ENCODE peak calls at places on chromosomes 2 and 18, in seven cellular contexts. Y is AG04449; P is gastrocnemius medialis; G is right lobe of liver; A is vagina; V is lower leg skin; C is CD8-positive, alpha-beta memory T cell. H is an unnamed sample.

GRCh38 chr2:11377915-11378649 is 33.6 kb upstream of the ROCK2 start:
- DNase-seq in C (no peak), P (no peak), Y (no peak), G (no peak), V (no peak), A (no peak), H (no peak)

GRCh38 chr2:62293490-62294212 is 97.7 kb downstream of the B3GNT2 start:
- DNase-seq in V (peak; percentile 55), C (no peak), Y (no peak), P (no peak), G (peak; percentile 94), A (no peak), H (no peak)

GRCh38 chr2:47023332-47023731 is 107.7 kb upstream of the MCFD2 start:
- DNase-seq in A (no peak), Y (no peak), P (no peak), V (no peak), C (peak; percentile 19), G (no peak), H (no peak)

GRCh38 chr2:157866202-157866601 is 9.9 kb downstream of the ACVR1 start:
- DNase-seq in A (no peak), C (no peak), V (no peak), G (no peak), Y (no peak), P (no peak), H (no peak)

GRCh38 chr2:100237770-100238169 is 84.5 kb downstream of the LONRF2 start:
- DNase-seq in Y (no peak), P (no peak), G (no peak), C (no peak), V (no peak), A (no peak), H (no peak)

GRCh38 chr2:113901943-113902342 is 12.1 kb downstream of the ACTR3 start:
- DNase-seq in P (no peak), G (no peak), C (no peak), A (no peak), V (no peak), Y (no peak), H (no peak)

GRCh38 chr18:49563130-49563540 is 1.3 kb downstream of the LIPG start:
- DNase-seq in G (no peak), Y (no peak), C (no peak), P (no peak), A (no peak), V (no peak), H (no peak)

GRCh38 chr18:32360682-32361345 is 109.9 kb downstream of the GAREM1 start:
- DNase-seq in V (no peak), Y (no peak), G (no peak), P (no peak), C (no peak), A (no peak), H (no peak)

GRCh38 chr2:95013726-95014125 is 11.8 kb upstream of the MAL start:
- DNase-seq in G (peak; percentile 22), A (no peak), Y (no peak), V (no peak), P (no peak), C (no peak), H (no peak)

GRCh38 chr18:50817898-50818250 is 1.9 kb downstream of the MRO start:
- DNase-seq in G (no peak), P (no peak), Y (peak; percentile 24), V (no peak), C (no peak), A (no peak), H (no peak)

GRCh38 chr2:20077411-20077940 is 26.0 kb upstream of the LAPTM4A start:
- DNase-seq in V (no peak), Y (no peak), G (no peak), C (no peak), P (no peak), A (peak; percentile 7), H (no peak)

GRCh38 chr2:109128048-109128465 is 948 bp upstream of the SH3RF3 start:
- DNase-seq in Y (peak; percentile 42), A (no peak), C (peak; percentile 40), V (peak; percentile 61), P (peak; percentile 71), G (peak; percentile 76), H (peak; percentile 75)

GRCh38 chr2:109129921-109130725 is 1.1 kb downstream of the SH3RF3 start:
- DNase-seq in P (no peak), G (peak; percentile 56), C (peak; percentile 9), V (no peak), A (no peak), Y (no peak), H (no peak)

GRCh38 chr2:109128466-109129355 is at the start of gene SH3RF3:
- DNase-seq in A (no peak), G (peak; percentile 67), P (peak; percentile 23), Y (no peak), V (no peak), C (peak; percentile 18), H (no peak)

GRCh38 chr2:109130726-109130995 is 1.7 kb downstream of the SH3RF3 start:
- DNase-seq in G (no peak), V (no peak), Y (no peak), A (no peak), C (no peak), P (no peak), H (no peak)

GRCh38 chr2:109129356-109129920 is 433 bp downstream of the SH3RF3 start:
- DNase-seq in Y (no peak), C (peak; percentile 12), V (no peak), P (no peak), G (no peak), A (no peak), H (no peak)
- H3K4me3 ChIP-seq in Y (peak overlapping the region; percentile 72), C (no peak overlapping the region), V (peak overlapping the region; percentile 55), P (peak overlapping the region; percentile 82), G (peak overlapping the region; percentile 49), A (peak overlapping the region; percentile 55), H (peak overlapping the region; percentile 61)

GRCh38 chr2:138713069-138713496 is 67.1 kb downstream of the NXPH2 start:
- DNase-seq in G (peak; percentile 72), P (no peak), A (no peak), C (no peak), Y (no peak), V (no peak), H (no peak)

GRCh38 chr2:138712212-138712979 is 67.8 kb downstream of the NXPH2 start:
- DNase-seq in P (no peak), V (no peak), G (no peak), C (no peak), A (no peak), Y (no peak), H (no peak)

GRCh38 chr2:138707424-138708074 is 72.6 kb downstream of the NXPH2 start:
- DNase-seq in C (no peak), A (no peak), Y (peak; percentile 51), G (no peak), P (no peak), V (no peak), H (no peak)

GRCh38 chr2:138711812-138712211 is 68.4 kb downstream of the NXPH2 start:
- DNase-seq in Y (no peak), G (no peak), V (no peak), C (no peak), A (no peak), P (no peak), H (no peak)

DNA sequence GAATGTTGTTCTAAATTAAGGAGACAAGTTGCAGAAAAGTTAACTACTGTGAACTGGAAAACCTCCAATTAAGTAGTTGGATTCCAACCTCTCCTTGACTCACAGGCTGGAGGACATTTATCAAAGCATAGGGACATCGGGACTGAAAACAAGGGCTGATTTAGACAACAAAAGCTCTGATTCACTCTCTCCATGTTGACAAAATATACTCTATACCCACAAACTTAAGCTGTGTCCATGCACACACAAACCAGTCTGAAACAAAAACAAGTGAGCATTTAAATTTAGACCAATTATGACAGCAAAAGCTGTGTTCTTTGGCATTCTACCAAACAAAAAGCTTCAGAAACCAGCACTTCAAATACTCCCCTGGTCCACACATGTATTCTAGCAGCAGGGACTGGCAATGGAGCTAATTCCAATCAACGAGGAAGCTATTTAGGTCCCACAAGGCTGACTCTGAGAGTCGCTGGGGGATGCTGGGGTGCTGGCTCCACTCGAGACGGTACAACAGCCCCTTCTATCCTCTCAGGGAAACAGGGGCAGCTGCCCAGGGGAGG is 71.4 kb downstream of the NXPH2 start:
- DNase-seq in A (no peak), C (no peak), V (no peak), P (no peak), Y (no peak), G (no peak), H (no peak)
- H3K4me3 ChIP-seq in A (no peak overlapping the region), C (no peak overlapping the region), V (no peak overlapping the region), P (no peak overlapping the region), Y (no peak overlapping the region), G (no peak overlapping the region), H (peak overlapping the region; percentile 7)

DNA sequence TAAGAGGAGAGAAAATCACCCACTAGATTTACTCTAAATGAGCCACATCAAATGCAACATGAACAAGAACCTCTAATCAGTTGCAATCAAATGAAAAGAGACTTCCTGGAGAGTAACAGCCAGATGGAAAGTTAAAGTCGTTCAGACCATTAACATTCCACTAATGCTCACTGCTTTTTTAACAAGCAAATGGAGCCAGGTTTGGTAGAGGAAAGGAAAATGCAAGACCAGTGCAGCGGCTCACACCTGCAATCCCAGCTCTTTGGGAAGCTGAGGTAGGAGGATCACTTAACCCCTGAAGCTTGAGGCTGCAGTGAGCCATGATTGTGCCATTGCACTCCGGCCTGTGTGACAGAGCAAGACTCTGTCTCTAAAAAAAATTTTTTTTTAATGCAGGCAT is 48.5 kb downstream of the CACNB4 start:
- DNase-seq in Y (no peak), G (no peak), P (no peak), V (no peak), C (no peak), A (no peak), H (no peak)
- H3K4me3 ChIP-seq in Y (no peak overlapping the region), G (no peak overlapping the region), P (no peak overlapping the region), V (no peak overlapping the region), C (no peak overlapping the region), A (no peak overlapping the region), H (no peak overlapping the region)

GRCh38 chr2:217964658-217965161 is 38.1 kb downstream of the TNS1 start:
- DNase-seq in Y (no peak), G (no peak), A (no peak), C (no peak), V (no peak), P (no peak), H (peak; percentile 39)

GRCh38 chr2:217964255-217964654 is 38.5 kb downstream of the TNS1 start:
- DNase-seq in P (no peak), A (no peak), V (no peak), Y (no peak), G (no peak), C (no peak), H (no peak)

GRCh38 chr2:217970206-217970605 is 32.6 kb downstream of the TNS1 start:
- DNase-seq in C (no peak), V (no peak), Y (no peak), G (no peak), P (no peak), A (no peak), H (no peak)

GRCh38 chr2:217969588-217969987 is 33.2 kb downstream of the TNS1 start:
- DNase-seq in V (no peak), Y (no peak), A (no peak), G (no peak), P (no peak), C (no peak), H (no peak)

DNA sequence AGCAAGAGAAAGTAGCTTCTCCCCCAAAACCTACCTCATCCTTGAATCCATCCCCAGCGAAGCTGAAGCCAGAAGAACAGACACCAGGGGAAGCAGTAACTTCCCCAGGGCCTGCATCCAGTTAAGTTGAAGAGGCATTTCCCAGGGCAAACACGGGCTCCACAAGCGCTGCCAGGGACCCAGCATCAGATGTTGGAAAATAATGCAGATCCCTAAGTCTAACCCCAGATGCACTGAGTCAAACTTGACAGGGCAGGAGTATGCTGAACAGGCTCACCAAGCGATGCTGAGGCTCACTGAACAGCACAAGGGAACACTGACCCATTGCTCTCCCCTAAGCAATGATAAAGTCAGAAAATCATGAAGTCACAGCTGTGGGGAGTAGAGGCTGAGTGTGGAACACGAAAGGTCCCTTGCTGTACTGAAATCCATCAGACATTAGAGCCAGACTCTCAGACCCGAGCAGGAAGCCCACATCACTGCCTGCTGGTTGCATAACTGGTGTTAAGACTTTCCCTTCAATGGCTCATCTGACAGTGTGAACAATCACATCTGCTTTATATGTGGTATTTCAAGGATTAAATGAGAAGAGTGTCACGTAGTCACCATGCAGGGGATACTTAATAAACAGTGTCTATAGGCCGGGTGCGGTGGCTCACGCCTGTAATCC is 36.3 kb downstream of the TNS1 start:
- DNase-seq in C (no peak), V (no peak), Y (no peak), G (no peak), P (no peak), A (no peak), H (no peak)
- H3K4me3 ChIP-seq in C (no peak overlapping the region), V (no peak overlapping the region), Y (no peak overlapping the region), G (no peak overlapping the region), P (no peak overlapping the region), A (no peak overlapping the region), H (no peak overlapping the region)

H was measured in dorsolateral prefrontal cortex.